ENCODE peak calls at places on chromosomes 13 and 19, in six cellular contexts. T is prostate gland, R is HFF-Myc, I is heart right ventricle, H is epithelial cell of esophagus, W is AG04449. Z is an unnamed sample.

GRCh38 chr19:18090545-18091216 is 3.9 kb upstream of the IL12RB1 start:
- DNase-seq in T (no peak), R (no peak), I (no peak), H (no peak), W (no peak), Z (no peak)

GRCh38 chr19:53982611-53983010 is 8.8 kb upstream of the CACNG6 start:
- DNase-seq in T (peak), R (no peak), I (peak), H (no peak), W (no peak), Z (peak)

GRCh38 chr19:17219286-17219685 is 4.1 kb downstream of the USE1 start:
- DNase-seq in T (no peak), R (no peak), I (no peak), H (no peak), W (no peak), Z (no peak)

GRCh38 chr13:94550030-94550738 is 45.8 kb downstream of the TGDS start:
- DNase-seq in T (no peak), R (peak), I (no peak), H (peak), W (no peak), Z (no peak)

GRCh38 chr13:105365831-105366230 is 1169.6 kb downstream of the EFNB2 start:
- DNase-seq in T (no peak), R (no peak), I (no peak), H (peak), W (no peak), Z (no peak)

GRCh38 chr19:2167896-2168618 is 4.3 kb downstream of the DOT1L start:
- DNase-seq in T (no peak), R (no peak), I (peak), H (peak), W (no peak), Z (no peak)

GRCh38 chr19:49676136-49676689 is 858 bp upstream of the PRMT1 start:
- DNase-seq in T (peak), R (peak), I (peak), H (peak), W (peak), Z (no peak)

GRCh38 chr13:106490177-106490576 is 45.3 kb downstream of the EFNB2 start:
- DNase-seq in T (no peak), R (no peak), I (no peak), H (no peak), W (no peak), Z (no peak)

GRCh38 chr13:41985788-41986508 is 25.0 kb upstream of the VWA8 start:
- DNase-seq in T (no peak), R (peak), I (no peak), H (no peak), W (peak), Z (no peak)

GRCh38 chr13:102704238-102704750 is 9.4 kb upstream of the METTL21C start:
- DNase-seq in T (no peak), R (no peak), I (no peak), H (peak), W (no peak), Z (no peak)

GRCh38 chr13:51912511-51913225 is 50.9 kb downstream of the CCDC70 start:
- DNase-seq in T (no peak), R (no peak), I (no peak), H (no peak), W (no peak), Z (no peak)

GRCh38 chr13:72782717-72783116 is 784 bp downstream of the PIBF1 start:
- DNase-seq in T (no peak), R (no peak), I (no peak), H (peak), W (no peak), Z (no peak)

GRCh38 chr19:6773323-6773931 is 919 bp downstream of the VAV1 start:
- DNase-seq in T (no peak), R (no peak), I (peak), H (no peak), W (no peak), Z (no peak)

GRCh38 chr19:1267441-1268391 is 1.4 kb upstream of the CIRBP start:
- DNase-seq in T (peak), R (no peak), I (no peak), H (no peak), W (no peak), Z (no peak)

GRCh38 chr19:46428278-46429141 is at the start of gene PNMA8C:
- DNase-seq in T (no peak), R (no peak), I (peak), H (no peak), W (no peak), Z (peak)

GRCh38 chr13:67130444-67130843 is 99.7 kb downstream of the PCDH9 start:
- DNase-seq in T (no peak), R (no peak), I (no peak), H (no peak), W (no peak), Z (no peak)

GRCh38 chr19:17339088-17339741 is 1.9 kb downstream of the GTPBP3 start:
- DNase-seq in T (no peak), R (no peak), I (no peak), H (peak), W (no peak), Z (peak)

GRCh38 chr13:94825507-94825906 is 113.2 kb upstream of the SOX21 start:
- DNase-seq in T (no peak), R (peak), I (peak), H (no peak), W (no peak), Z (no peak)

GRCh38 chr13:67416047-67416925 is 186.2 kb upstream of the PCDH9 start:
- DNase-seq in T (no peak), R (no peak), I (no peak), H (peak), W (no peak), Z (peak)

GRCh38 chr13:89375839-89376238 is 1704.7 kb downstream of the SLITRK5 start:
- DNase-seq in T (no peak), R (no peak), I (no peak), H (peak), W (no peak), Z (no peak)

GRCh38 chr13:30334663-30335386 is 27.5 kb upstream of the KATNAL1 start:
- DNase-seq in T (no peak), R (no peak), I (no peak), H (peak), W (no peak), Z (peak)

GRCh38 chr13:101785858-101786257 is 333.4 kb downstream of the ITGBL1 start:
- DNase-seq in T (no peak), R (no peak), I (peak), H (peak), W (no peak), Z (peak)

GRCh38 chr13:25116044-25116443 is 20.1 kb downstream of the PABPC3 start:
- DNase-seq in T (no peak), R (no peak), I (no peak), H (no peak), W (no peak), Z (no peak)

GRCh38 chr13:39655569-39656324 is at the start of gene COG6:
- DNase-seq in T (peak), R (peak), I (peak), H (peak), W (no peak), Z (peak)
- TF ChIP-seq CTCF in T (peak), R (no peak), I (peak), H (no peak), W (peak), Z (no peak)

DNA sequence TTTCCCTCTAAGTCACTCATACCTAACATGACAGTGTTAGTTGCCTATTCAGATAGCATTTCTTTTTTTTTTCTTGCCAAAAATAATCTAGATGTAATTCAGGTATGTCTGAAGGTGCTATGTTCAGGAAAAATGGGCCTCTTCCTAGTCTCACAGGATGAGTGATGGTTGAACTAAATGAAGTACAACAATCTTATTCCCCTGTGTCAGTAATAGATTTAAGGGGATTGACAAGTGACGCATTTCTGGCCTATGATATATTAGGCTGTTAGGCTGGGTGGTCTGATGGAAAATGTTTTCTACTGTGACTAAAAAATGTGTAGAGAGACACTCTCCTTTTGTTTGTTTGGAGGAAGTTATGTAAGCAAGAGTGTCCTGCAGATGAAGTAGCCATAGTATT is 878.7 kb upstream of the SLITRK1 start:
- DNase-seq in T (no peak), R (no peak), I (no peak), H (no peak), W (no peak), Z (no peak)
- TF ChIP-seq CTCF in T (no peak), R (no peak), I (no peak), H (no peak), W (no peak), Z (no peak)

GRCh38 chr13:98142427-98143156 is at the start of gene FARP1:
- DNase-seq in T (peak), R (no peak), I (peak), H (peak), W (no peak), Z (peak)
- TF ChIP-seq CTCF in T (peak), R (no peak), I (peak), H (peak), W (peak), Z (no peak)

DNA sequence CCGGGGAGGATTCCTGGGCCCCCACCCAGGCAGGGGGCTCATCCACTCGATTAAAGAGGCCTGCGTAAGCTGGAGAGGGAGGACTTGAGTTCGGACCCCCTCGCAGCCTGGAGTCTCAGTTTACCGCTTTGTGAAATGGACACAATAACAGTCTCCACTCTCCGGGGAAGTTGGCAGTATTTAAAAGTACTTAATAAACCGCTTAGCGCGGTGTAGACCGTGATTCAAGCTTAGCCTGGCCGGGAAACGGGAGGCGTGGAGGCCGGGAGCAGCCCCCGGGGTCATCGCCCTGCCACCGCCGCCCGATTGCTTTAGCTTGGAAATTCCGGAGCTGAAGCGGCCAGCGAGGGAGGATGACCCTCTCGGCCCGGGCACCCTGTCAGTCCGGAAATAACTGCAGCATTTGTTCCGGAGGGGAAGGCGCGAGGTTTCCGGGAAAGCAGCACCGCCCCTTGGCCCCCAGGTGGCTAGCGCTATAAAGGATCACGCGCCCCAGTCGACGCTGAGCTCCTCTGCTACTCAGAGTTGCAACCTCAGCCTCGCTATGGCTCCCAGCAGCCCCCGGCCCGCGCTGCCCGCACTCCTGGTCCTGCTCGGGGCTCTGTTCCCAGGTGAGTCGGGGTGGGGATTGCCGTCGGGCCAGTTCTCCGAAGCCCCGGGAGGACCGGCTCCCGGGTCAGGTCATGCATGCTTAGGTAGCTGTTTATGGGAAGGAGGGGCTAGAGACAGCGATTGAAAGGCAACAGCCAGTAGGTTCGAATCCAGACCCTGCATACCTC is at the start of gene ICAM1:
- DNase-seq in T (peak), R (no peak), I (peak), H (no peak), W (no peak), Z (peak)
- TF ChIP-seq CTCF in T (peak), R (no peak), I (peak), H (no peak), W (no peak), Z (no peak)

DNA sequence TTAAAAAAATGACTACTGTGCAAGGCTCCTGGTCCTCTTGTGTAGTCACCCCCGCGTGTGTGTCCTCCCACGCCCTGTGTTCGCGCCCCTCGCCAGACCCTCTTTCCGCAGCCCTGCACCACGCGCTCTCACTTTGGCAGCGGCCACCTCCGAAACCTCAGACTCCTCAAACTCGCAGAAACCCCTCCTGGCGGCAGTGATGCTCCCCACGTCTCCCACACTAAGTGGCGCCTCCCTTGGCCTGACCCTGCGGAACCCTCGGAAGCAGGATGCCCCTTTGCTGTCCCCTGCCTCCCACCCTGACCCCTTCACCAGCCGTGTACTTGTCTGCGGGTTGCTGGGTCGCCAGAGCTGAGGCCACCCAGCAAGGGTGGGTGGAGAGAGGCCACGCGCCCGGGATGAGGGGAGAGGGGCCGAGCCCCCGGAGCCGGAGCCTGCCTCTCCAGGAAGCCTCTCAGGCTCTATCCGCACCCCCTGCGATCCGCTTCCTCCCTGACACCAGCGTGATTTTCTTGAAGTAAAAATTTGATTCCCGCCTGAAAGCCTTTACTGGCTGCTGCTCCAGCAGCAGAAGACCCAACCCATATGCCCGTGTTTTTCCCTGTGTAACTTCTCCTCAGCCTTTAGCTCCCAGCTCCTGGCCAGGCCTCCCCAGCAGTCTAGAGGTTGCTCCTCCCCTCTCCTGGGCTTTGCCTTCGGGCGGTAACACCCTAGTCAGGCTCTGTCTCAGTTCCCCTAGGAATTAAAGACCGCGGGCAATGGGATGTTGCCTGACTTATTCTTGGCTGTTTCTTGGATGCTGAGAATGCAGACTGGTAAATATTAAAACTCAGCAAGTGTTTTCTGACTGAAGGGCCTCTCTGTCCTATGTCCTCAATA is 55.2 kb downstream of the MIPEP start:
- DNase-seq in T (no peak), R (no peak), I (no peak), H (no peak), W (no peak), Z (no peak)
- TF ChIP-seq CTCF in T (no peak), R (no peak), I (no peak), H (no peak), W (no peak), Z (no peak)

GRCh38 chr13:98105929-98106336 is 37.0 kb upstream of the FARP1 start:
- DNase-seq in T (peak), R (peak), I (peak), H (no peak), W (no peak), Z (no peak)

GRCh38 chr13:98108330-98108729 is 34.6 kb upstream of the FARP1 start:
- DNase-seq in T (no peak), R (no peak), I (no peak), H (no peak), W (no peak), Z (no peak)

GRCh38 chr13:98103531-98103930 is 39.4 kb upstream of the FARP1 start:
- DNase-seq in T (no peak), R (no peak), I (no peak), H (no peak), W (no peak), Z (no peak)

GRCh38 chr13:98099627-98100026 is 43.3 kb upstream of the FARP1 start:
- DNase-seq in T (no peak), R (no peak), I (no peak), H (no peak), W (no peak), Z (no peak)

DNA sequence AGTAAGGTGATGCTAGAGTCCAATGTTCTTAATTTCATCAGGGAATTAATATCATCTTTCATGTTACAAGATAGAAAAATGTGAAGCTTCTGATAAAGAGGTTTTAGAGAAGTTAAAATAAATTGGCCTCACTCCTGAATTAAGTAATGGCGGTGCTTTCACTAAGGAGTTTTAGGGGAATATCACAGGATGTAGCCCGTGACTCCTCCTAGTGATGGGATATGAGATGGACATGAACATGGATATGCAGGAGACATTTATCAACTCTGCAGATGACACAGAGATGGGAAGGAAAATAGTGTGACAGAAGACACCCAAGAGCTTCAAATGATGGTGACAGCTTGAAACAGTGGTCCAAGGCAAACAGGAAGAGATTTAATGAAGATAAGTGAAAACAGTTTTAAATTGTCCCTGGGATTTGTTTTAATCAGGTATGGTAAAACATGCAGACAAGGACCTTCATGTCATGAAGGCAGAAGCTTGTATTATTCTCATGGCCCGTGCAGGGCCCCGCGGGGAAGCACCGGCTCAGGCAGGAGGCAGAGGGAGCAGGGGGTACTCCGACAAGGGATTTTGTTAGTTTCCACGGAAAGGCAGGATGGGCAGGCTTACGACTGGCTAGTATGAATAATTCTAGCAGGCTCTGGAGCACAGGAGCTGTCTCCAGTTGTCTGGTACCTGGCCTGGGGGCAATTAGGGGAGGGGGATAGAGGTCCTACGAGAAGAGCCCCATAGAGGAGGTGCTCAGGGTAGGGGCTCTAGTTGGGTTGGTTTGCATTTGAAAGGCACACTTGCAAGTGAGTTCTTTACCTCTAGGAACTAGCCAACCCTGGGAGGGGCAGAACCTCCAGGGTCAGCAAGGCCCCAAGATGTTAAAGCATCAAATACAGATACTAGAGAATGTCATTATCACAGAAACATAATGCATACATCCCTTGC is 38.7 kb upstream of the FARP1 start:
- DNase-seq in T (no peak), R (no peak), I (no peak), H (peak), W (no peak), Z (no peak)
- TF ChIP-seq CTCF in T (no peak), R (no peak), I (no peak), H (peak), W (peak), Z (no peak)

DNA sequence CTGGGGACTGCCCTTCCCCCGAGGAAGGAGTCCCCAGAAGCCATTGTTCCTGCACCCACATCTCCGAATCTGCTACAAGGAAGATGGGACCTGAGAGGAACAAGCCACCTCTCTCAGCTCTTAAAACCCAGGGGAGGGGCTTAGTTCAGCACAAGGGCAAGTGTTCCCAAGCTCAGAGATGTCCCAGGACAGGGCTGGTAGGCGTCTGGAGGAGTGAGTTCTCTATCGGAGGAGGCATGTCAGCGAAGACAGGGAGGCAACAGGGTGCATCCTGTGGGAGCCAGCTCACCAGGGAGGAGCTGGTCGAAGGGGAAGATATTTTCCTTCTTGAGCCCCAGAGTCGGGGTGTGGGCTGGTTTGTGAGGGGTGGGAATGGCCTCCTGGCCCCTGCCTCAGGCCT is 54.8 kb downstream of the CELF5 start:
- DNase-seq in T (no peak), R (no peak), I (no peak), H (no peak), W (no peak), Z (no peak)
- TF ChIP-seq CTCF in T (no peak), R (no peak), I (no peak), H (no peak), W (no peak), Z (no peak)

DNA sequence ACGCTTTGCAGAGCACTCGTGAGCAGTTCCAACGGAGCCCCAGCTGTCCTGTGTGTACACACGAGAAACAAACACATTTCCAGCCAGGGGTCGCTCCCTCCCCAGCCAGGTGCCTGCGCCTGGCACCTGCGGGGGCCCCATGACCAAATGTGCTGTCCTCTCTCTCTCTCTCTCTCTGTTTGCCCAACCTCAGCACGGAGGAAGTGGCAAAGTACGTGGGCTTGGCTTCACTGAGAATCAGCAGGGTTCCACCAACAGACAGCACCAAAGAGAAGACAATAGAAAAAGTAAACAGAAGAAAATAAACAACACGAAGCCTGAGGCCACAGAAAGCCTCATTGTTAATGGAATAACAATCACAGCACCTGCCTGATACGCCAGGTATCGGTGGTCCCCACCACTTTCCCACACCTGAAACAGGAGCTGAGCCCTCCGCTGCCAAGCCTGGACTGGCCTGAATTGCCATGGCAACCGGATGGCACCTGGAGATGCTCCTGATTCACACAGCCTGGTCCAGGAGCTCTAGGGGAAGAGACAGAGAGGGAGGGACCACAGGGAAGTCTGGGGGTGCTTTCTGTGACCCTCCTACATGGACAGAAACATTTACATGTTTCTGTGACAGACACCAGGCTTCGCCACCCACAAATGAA is 103.9 kb upstream of the CACNA1A start:
- DNase-seq in T (no peak), R (no peak), I (no peak), H (no peak), W (no peak), Z (peak)
- TF ChIP-seq CTCF in T (no peak), R (no peak), I (no peak), H (no peak), W (no peak), Z (no peak)

GRCh38 chr13:65064967-65065366 is 2165.2 kb downstream of the PCDH9 start:
- DNase-seq in T (no peak), R (no peak), I (no peak), H (no peak), W (no peak), Z (no peak)
- TF ChIP-seq CTCF in T (no peak), R (no peak), I (no peak), H (no peak), W (no peak), Z (no peak)